ENCODE peak calls at places on chromosomes 4 and X, in six cellular contexts. D is PC-3; E is upper lobe of left lung; A is naive thymus-derived CD4-positive, alpha-beta T cell; B is activated CD8-positive, alpha-beta memory T cell treated with anti-CD3 and anti-CD28 coated beads, Interleukin-2, amount 10 ng/mL, durations not matched to agents 7 days and 5 days; Q is K562. J is an unnamed sample.

GRCh38 chrX:73127700-73128241 is 48.5 kb upstream of the PABPC1L2A start:
- ATAC-seq in D (peak; percentile 74), Q (peak; percentile 42), A (peak; percentile 57), B (no peak), E (peak; percentile 46), J (peak; percentile 29)

GRCh38 chrX:150587585-150588503 is 19.4 kb downstream of the MTM1 start:
- ATAC-seq in Q (peak; percentile 72), D (peak; percentile 35), E (no peak), A (peak; percentile 55), B (peak; percentile 47), J (no peak)

GRCh38 chr4:80206541-80207171 is 9.4 kb downstream of the PRDM8 start:
- ATAC-seq in E (peak; percentile 32), A (no peak), B (no peak), D (no peak), Q (no peak), J (no peak)

GRCh38 chr4:94468093-94468492 is 16.4 kb downstream of the PDLIM5 start:
- ATAC-seq in Q (no peak), B (no peak), E (no peak), A (no peak), D (no peak), J (no peak)

GRCh38 chrX:418927-419729 is 32.4 kb upstream of the PPP2R3B start:
- ATAC-seq in B (no peak), D (no peak), E (no peak), Q (no peak), A (no peak), J (no peak)

GRCh38 chr4:150006197-150006596 is 72.0 kb upstream of the DCLK2 start:
- ATAC-seq in Q (no peak), B (no peak), D (no peak), E (no peak), A (no peak), J (no peak)

GRCh38 chr4:139951051-139951450 is 202.9 kb downstream of the MAML3 start:
- ATAC-seq in B (peak; percentile 57), Q (no peak), D (no peak), A (no peak), E (no peak), J (peak; percentile 89)

GRCh38 chrX:112849010-112849409 is 8.4 kb upstream of the AMOT start:
- ATAC-seq in B (no peak), A (no peak), E (no peak), D (no peak), Q (no peak), J (no peak)

GRCh38 chr4:110183643-110184042 is 14.8 kb downstream of the ELOVL6 start:
- ATAC-seq in Q (peak; percentile 16), B (no peak), E (no peak), A (no peak), D (no peak), J (no peak)

GRCh38 chr4:53705972-53706371 is 114.7 kb upstream of the LNX1 start:
- ATAC-seq in A (no peak), Q (peak; percentile 65), D (no peak), B (no peak), E (no peak), J (no peak)

GRCh38 chr4:143294310-143294709 is 42.4 kb upstream of the GAB1 start:
- ATAC-seq in Q (no peak), A (no peak), D (no peak), E (peak; percentile 67), B (no peak), J (no peak)

GRCh38 chrX:73182502-73183114 is 32.0 kb downstream of the NAP1L2 start:
- ATAC-seq in A (no peak), E (no peak), D (peak; percentile 55), Q (no peak), B (no peak), J (no peak)

GRCh38 chr4:7237863-7238262 is 45.5 kb downstream of the SORCS2 start:
- ATAC-seq in E (no peak), B (no peak), D (no peak), Q (no peak), A (no peak), J (no peak)

GRCh38 chr4:106981431-106981830 is 54.7 kb downstream of the DKK2 start:
- ATAC-seq in A (no peak), D (no peak), B (no peak), E (no peak), Q (no peak), J (no peak)

GRCh38 chrX:15956684-15957083 is 102.1 kb upstream of the AP1S2 start:
- ATAC-seq in B (no peak), Q (no peak), E (no peak), D (peak; percentile 95), A (no peak), J (no peak)

GRCh38 chr4:135274461-135274860 is 1072.9 kb upstream of the PABPC4L start:
- ATAC-seq in Q (no peak), B (no peak), E (no peak), D (no peak), A (no peak), J (no peak)

GRCh38 chr4:74230902-74231499 is 73.1 kb downstream of the MTHFD2L start:
- ATAC-seq in E (peak; percentile 80), B (peak; percentile 49), A (peak; percentile 86), Q (peak; percentile 19), D (peak; percentile 93), J (peak; percentile 72)

GRCh38 chrX:68693481-68694410 is 46.3 kb downstream of the STARD8 start:
- ATAC-seq in A (peak; percentile 73), B (peak; percentile 60), D (peak; percentile 78), E (peak; percentile 70), Q (peak; percentile 84), J (peak; percentile 30)

GRCh38 chr4:105280338-105280809 is 133.7 kb downstream of the TET2 start:
- ATAC-seq in D (peak; percentile 94), E (no peak), B (no peak), A (no peak), Q (no peak), J (peak; percentile 57)

J was measured in activated T-helper 17 cell treated with anti-CD3 and anti-CD28 coated beads, Interleukin-2, amount 50 U/mL, for 72 hours.